ENCODE peak calls at places on chromosomes 1 and 21, in five cellular contexts. F, S, J, R and V are unnamed samples.

GRCh38 chr1:2834146-2834475 is 32.6 kb upstream of the TTC34 start:
- DNase-seq in F (no peak), S (no peak), J (no peak), R (no peak), V (no peak)

GRCh38 chr21:35400233-35400939 is 351.3 kb upstream of the RUNX1 start:
- DNase-seq in F (no peak), S (peak; percentile 48), J (peak; percentile 32), R (peak; percentile 67), V (no peak)

GRCh38 chr1:31736675-31737074 is 27.5 kb downstream of the ADGRB2 start:
- DNase-seq in F (no peak), S (peak; percentile 53), J (peak; percentile 48), R (no peak), V (no peak)

GRCh38 chr1:63691672-63692425 is 82.0 kb upstream of the ROR1 start:
- DNase-seq in F (no peak), S (peak; percentile 73), J (peak; percentile 62), R (peak; percentile 94), V (no peak)

GRCh38 chr1:227174136-227174535 is 144.2 kb downstream of the CDC42BPA start:
- DNase-seq in F (no peak), S (no peak), J (no peak), R (peak; percentile 70), V (no peak)

GRCh38 chr1:166197597-166197996 is 30.8 kb upstream of the FAM78B start:
- DNase-seq in F (no peak), S (no peak), J (no peak), R (no peak), V (no peak)

GRCh38 chr1:15424981-15425380 is 13.3 kb upstream of the CTRC start:
- DNase-seq in F (no peak), S (no peak), J (no peak), R (no peak), V (no peak)

GRCh38 chr1:150268342-150268705 is 492 bp downstream of the APH1A start:
- DNase-seq in F (peak; percentile 50), S (peak; percentile 57), J (peak; percentile 55), R (no peak), V (peak; percentile 59)

GRCh38 chr1:29674625-29675326 is 438.5 kb downstream of the PTPRU start:
- DNase-seq in F (no peak), S (peak; percentile 22), J (no peak), R (no peak), V (no peak)

GRCh38 chr1:68141079-68141800 is 90.8 kb upstream of the DIRAS3 start:
- DNase-seq in F (no peak), S (no peak), J (no peak), R (peak; percentile 38), V (peak; percentile 36)

GRCh38 chr1:206784471-206784903 is 12.2 kb upstream of the IL10 start:
- DNase-seq in F (no peak), S (peak; percentile 89), J (peak; percentile 62), R (no peak), V (no peak)

GRCh38 chr1:245802941-245803665 is 648.3 kb downstream of the KIF26B start:
- DNase-seq in F (no peak), S (no peak), J (no peak), R (no peak), V (no peak)

GRCh38 chr21:20739421-20739820 is 258.8 kb upstream of the NCAM2 start:
- DNase-seq in F (no peak), S (no peak), J (no peak), R (no peak), V (no peak)

GRCh38 chr1:114135806-114136205 is 17.9 kb downstream of the SYT6 start:
- DNase-seq in F (no peak), S (no peak), J (no peak), R (no peak), V (no peak)

GRCh38 chr1:29675481-29676263 is 439.4 kb downstream of the PTPRU start:
- DNase-seq in F (no peak), S (peak; percentile 14), J (no peak), R (no peak), V (no peak)

GRCh38 chr1:189513091-189513490 is 964.6 kb downstream of the BRINP3 start:
- DNase-seq in F (no peak), S (peak; percentile 31), J (no peak), R (no peak), V (no peak)

GRCh38 chr1:95113684-95114083 is 3.5 kb upstream of the TLCD4 start:
- DNase-seq in F (no peak), S (no peak), J (no peak), R (no peak), V (no peak)

GRCh38 chr1:95118019-95118499 is 904 bp downstream of the TLCD4 start:
- DNase-seq in F (no peak), S (no peak), J (peak; percentile 48), R (no peak), V (no peak)

GRCh38 chr1:95116666-95117206 is 419 bp upstream of the TLCD4 start:
- DNase-seq in F (peak; percentile 65), S (peak; percentile 83), J (peak; percentile 79), R (peak; percentile 22), V (peak; percentile 43)

GRCh38 chr1:95115708-95116137 is 1.4 kb upstream of the TLCD4 start:
- DNase-seq in F (no peak), S (no peak), J (no peak), R (no peak), V (no peak)

GRCh38 chr1:95117207-95118018 is at the start of gene TLCD4:
- DNase-seq in F (peak; percentile 76), S (peak; percentile 71), J (peak; percentile 77), R (peak; percentile 24), V (peak; percentile 60)
- TF ChIP-seq POLR2A in F (peak; percentile 73), S (peak; percentile 57), J (peak; percentile 64), R (no peak), V (no peak)

DNA sequence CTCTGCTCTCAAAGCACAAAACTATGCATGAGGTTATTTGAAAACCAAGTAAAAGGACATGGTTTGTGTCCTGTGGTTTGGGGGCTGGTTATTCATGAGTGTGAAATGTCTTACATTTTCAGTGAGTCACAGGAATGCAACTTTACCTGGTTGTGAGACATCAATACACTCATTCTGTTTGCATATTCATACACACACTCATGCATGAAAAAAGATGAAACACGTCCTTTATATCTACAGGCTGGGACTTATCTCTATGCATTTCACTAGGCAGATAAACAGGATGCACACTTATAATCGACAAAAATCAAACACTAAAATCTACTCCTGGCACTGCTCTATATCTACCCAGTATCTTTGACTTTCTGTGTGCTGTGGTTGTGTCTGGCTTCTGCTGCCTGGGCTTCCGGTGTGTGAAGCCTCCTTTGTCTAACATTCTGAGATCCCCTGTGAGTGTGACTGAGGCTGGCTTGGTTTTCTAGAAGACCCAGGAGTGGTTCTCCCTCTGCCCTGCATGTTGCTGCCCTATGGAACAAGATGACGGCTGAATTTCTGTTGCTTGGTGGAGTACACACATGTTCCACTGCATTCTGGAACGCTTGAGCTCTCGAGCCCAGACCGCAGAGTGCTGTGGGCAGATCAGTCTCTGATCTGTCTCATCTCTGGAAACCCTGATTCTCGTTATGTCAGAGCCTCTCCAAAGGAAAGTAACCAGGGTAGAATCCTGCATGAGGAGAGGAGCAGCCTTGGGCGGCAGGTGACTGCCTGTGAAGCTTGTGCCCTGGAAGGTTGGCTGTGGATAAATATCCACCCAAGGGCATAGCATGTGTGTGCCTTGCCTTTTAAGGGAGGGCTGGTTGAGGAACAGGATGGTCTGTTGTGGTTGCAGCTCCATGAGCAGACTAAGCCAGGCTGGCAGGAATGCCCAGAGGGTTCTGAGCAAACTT is 19.7 kb upstream of the FASLG start:
- DNase-seq in F (no peak), S (peak; percentile 66), J (no peak), R (peak; percentile 99), V (no peak)
- H3K4me1 ChIP-seq in F (no peaks in the 10 kb centered on the region), S (no peaks in the 10 kb centered on the region), J (no peaks in the 10 kb centered on the region), R (peaks cover 21% of the 10 kb centered on the region), V (no peaks in the 10 kb centered on the region)

GRCh38 chr1:53662951-53663350 is 76.0 kb downstream of the GLIS1 start:
- DNase-seq in F (peak; percentile 3), S (no peak), J (no peak), R (no peak), V (no peak)
- H3K4me3 ChIP-seq in F (no peak overlapping the region), S (no peak overlapping the region), J (no peak overlapping the region), R (no peak overlapping the region), V (no peak overlapping the region)

GRCh38 chr1:235504122-235504493 is at the start of gene B3GALNT2:
- DNase-seq in F (no peak), S (no peak), J (no peak), R (no peak), V (no peak)
- TF ChIP-seq POLR2A in F (peak; percentile 79), S (peak; percentile 63), J (peak; percentile 81), R (no peak), V (peak; percentile 72)

DNA sequence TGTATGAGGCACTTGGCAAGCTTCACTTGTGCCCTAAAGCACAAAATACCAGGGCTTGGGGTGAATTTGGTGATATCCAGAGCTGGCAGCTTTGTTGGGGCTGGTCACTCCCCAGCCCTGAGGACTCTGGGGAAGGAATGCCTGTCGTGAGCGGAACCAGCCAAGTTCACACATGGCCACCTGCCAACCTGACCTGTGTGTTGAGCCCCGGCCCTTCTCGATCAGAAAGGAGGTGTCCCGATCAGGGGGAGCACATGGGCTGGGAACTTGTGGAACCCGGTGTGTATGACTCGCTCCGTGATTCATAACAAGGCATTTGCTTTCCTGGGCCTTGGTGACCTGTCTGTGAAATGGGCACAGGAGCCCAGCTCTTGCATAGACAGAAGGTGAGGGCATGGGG is 43.1 kb downstream of the AGPAT3 start:
- DNase-seq in F (no peak), S (no peak), J (no peak), R (no peak), V (no peak)
- H3K4me1 ChIP-seq in F (no peaks in the 10 kb centered on the region), S (peaks cover 31% of the 10 kb centered on the region), J (peaks cover 11% of the 10 kb centered on the region), R (peaks cover 2% of the 10 kb centered on the region), V (peaks cover 6% of the 10 kb centered on the region)

GRCh38 chr1:110344152-110344551 is 5.0 kb downstream of the RBM15 start:
- DNase-seq in F (no peak), S (no peak), J (no peak), R (no peak), V (no peak)
- H3K4me3 ChIP-seq in F (no peak overlapping the region), S (no peak overlapping the region), J (no peak overlapping the region), R (no peak overlapping the region), V (no peak overlapping the region)

GRCh38 chr1:160098852-160099647 is 631 bp upstream of the IGSF8 start:
- DNase-seq in F (peak; percentile 99), S (peak; percentile 99), J (peak; percentile 99), R (peak; percentile 87), V (peak; percentile 99)
- TF ChIP-seq POLR2A in F (peak; percentile 57), S (peak; percentile 37), J (peak; percentile 64), R (no peak), V (peak; percentile 71)

DNA sequence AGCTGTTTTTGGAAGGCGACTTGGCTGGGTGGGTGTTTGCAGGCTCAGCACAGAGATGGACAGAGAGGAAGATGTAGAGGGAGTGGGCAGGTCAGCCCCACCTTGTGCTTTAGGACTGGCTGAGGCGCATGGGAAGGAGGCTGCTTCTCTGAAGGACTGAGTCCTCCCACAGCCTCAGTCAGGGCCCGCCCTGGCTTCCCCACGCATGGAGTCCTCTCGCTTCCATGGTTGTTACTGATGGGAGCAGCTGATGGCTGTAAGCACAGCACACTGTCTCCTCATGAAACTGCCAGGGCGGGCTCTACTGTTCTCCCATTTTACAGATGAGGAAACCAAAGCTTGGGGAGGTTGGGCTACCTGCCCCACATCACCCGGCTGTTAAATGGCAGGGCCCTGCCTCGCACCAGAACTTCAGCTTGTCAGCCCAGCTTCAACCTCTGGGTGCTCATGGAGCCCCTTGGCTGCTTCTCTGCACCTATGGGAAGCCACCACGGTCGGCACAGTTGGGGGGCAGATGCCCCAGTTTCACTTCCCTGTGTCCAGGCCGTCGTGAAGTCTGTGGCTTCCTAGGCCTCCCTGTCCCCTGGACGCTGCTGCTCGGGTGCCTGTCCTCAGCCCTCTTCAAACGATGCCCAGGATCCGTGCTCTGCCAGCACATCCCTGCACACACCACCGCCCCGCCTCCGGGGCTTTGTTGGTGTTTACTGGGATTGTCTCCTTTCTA is 2.4 kb downstream of the TMEM201 start:
- DNase-seq in F (no peak), S (no peak), J (no peak), R (no peak), V (no peak)
- H3K4me1 ChIP-seq in F (no peaks in the 10 kb centered on the region), S (peaks cover 34% of the 10 kb centered on the region), J (peaks cover 27% of the 10 kb centered on the region), R (peaks cover 15% of the 10 kb centered on the region), V (peaks cover 12% of the 10 kb centered on the region)